ENCODE peak calls at places on chromosomes 3 and 15, in ten cellular contexts. V, S, E, X, I, F, J, A, W and K are unnamed samples.

GRCh38 chr15:73075151-73075859 is 23.0 kb downstream of the NEO1 start:
- DNase-seq in W (no peak), X (no peak), F (no peak), S (no peak), V (no peak), A (no peak), E (no peak), I (no peak), J (no peak), K (no peak)

GRCh38 chr15:82572311-82572710 is 32.1 kb upstream of the RPS17 start:
- DNase-seq in I (no peak), F (no peak), S (no peak), J (no peak), X (no peak), E (peak), V (no peak), W (no peak), A (no peak), K (no peak)

GRCh38 chr15:62809106-62809967 is 233.2 kb upstream of the TPM1 start:
- DNase-seq in W (no peak), F (no peak), J (peak), V (no peak), E (no peak), I (no peak), S (peak), X (no peak), A (no peak), K (no peak)

GRCh38 chr3:165643433-165643824 is 193.8 kb downstream of the BCHE start:
- DNase-seq in W (no peak), X (no peak), F (no peak), V (no peak), S (no peak), A (no peak), I (no peak), E (no peak), J (peak), K (no peak)

GRCh38 chr3:171001957-171002694 is 24.4 kb downstream of the SLC2A2 start:
- DNase-seq in I (peak), E (no peak), F (no peak), A (no peak), X (no peak), W (no peak), V (peak), S (peak), J (peak), K (no peak)

GRCh38 chr3:15295506-15295905 is 36.9 kb downstream of the SH3BP5 start:
- DNase-seq in X (no peak), A (no peak), S (no peak), V (no peak), J (peak), F (no peak), W (no peak), E (no peak), I (no peak), K (no peak)

GRCh38 chr3:150721285-150722130 is 17.8 kb upstream of the ERICH6 start:
- DNase-seq in V (peak), E (no peak), F (no peak), I (no peak), S (peak), W (no peak), X (no peak), J (peak), A (peak), K (peak)

GRCh38 chr15:60679256-60679655 is 200.3 kb upstream of the ICE2 start:
- DNase-seq in A (no peak), S (no peak), J (no peak), I (no peak), X (no peak), E (no peak), V (no peak), W (no peak), F (no peak), K (no peak)

GRCh38 chr15:72541714-72542113 is 67.6 kb downstream of the ARIH1 start:
- DNase-seq in F (no peak), S (no peak), W (no peak), J (no peak), V (no peak), A (no peak), X (no peak), E (no peak), I (no peak), K (no peak)

GRCh38 chr15:25062551-25063430 is 108.0 kb downstream of the SNRPN start:
- DNase-seq in I (no peak), F (peak), S (no peak), A (no peak), X (no peak), W (no peak), V (no peak), J (no peak), E (no peak), K (no peak)